ENCODE peak calls at places on chromosomes 1 and 21, in six cellular contexts. M, H, F, S, C and I are unnamed samples.

GRCh38 chr1:178418284-178418955 is 78.3 kb downstream of the CLEC20A start:
- DNase-seq in H (no peak), C (no peak), M (no peak), S (no peak), F (no peak), I (no peak)

GRCh38 chr1:4267381-4268261 is 367.5 kb upstream of the C1orf174 start:
- DNase-seq in C (no peak), S (no peak), H (no peak), F (peak; percentile 47), M (no peak), I (no peak)

GRCh38 chr1:163388970-163389369 is 67.2 kb downstream of the NUF2 start:
- DNase-seq in F (no peak), C (no peak), M (no peak), H (no peak), S (no peak), I (no peak)

GRCh38 chr21:24844672-24845071 is 762.6 kb downstream of the MRPL39 start:
- DNase-seq in C (no peak), S (no peak), H (no peak), M (no peak), F (no peak), I (no peak)

GRCh38 chr1:151720974-151721787 is at the start of gene RIIAD1:
- DNase-seq in S (no peak), C (no peak), M (peak; percentile 95), H (peak; percentile 89), F (peak; percentile 91), I (peak; percentile 12)

GRCh38 chr1:29123871-29124365 is at the start of gene TMEM200B:
- DNase-seq in F (no peak), S (no peak), C (no peak), H (peak; percentile 65), M (peak; percentile 49), I (no peak)

GRCh38 chr1:21865609-21865942 is 53.5 kb downstream of the LDLRAD2 start:
- DNase-seq in C (no peak), H (no peak), S (no peak), F (no peak), M (no peak), I (no peak)

GRCh38 chr1:31072304-31072746 is 6.8 kb upstream of the PUM1 start:
- DNase-seq in S (no peak), C (no peak), F (no peak), H (no peak), M (no peak), I (no peak)

GRCh38 chr1:62905309-62905708 is 121.4 kb downstream of the ATG4C start:
- DNase-seq in M (peak; percentile 21), C (no peak), H (no peak), S (no peak), F (no peak), I (peak; percentile 13)

GRCh38 chr1:18142471-18142870 is 34.9 kb downstream of the IGSF21 start:
- DNase-seq in C (no peak), H (no peak), F (no peak), S (no peak), M (no peak), I (no peak)

GRCh38 chr21:31201548-31201947 is 142.5 kb downstream of the TIAM1 start:
- DNase-seq in M (no peak), H (peak; percentile 63), C (no peak), S (no peak), F (no peak), I (no peak)